ENCODE peak calls at places on chromosomes 6 and 20, in six cellular contexts. U, O, S, B, Z and F are unnamed samples.

GRCh38 chr20:11726021-11726420 is 191.7 kb upstream of the BTBD3 start:
- DNase-seq in U (no peak), O (no peak), S (no peak), B (no peak), Z (no peak), F (no peak)

GRCh38 chr20:49386848-49387605 is 95.4 kb downstream of the KCNB1 start:
- DNase-seq in U (no peak), O (no peak), S (no peak), B (no peak), Z (no peak), F (no peak)

GRCh38 chr6:111758608-111759293 is 114.5 kb downstream of the FYN start:
- DNase-seq in U (no peak), O (no peak), S (no peak), B (no peak), Z (no peak), F (no peak)

GRCh38 chr20:50399917-50400704 is 110.1 kb upstream of the PTPN1 start:
- DNase-seq in U (no peak), O (peak; percentile 99), S (no peak), B (no peak), Z (no peak), F (no peak)

GRCh38 chr6:43101497-43101896 is 25.4 kb downstream of the PTK7 start:
- DNase-seq in U (no peak), O (no peak), S (no peak), B (no peak), Z (no peak), F (no peak)

GRCh38 chr6:81216668-81217067 is 535.8 kb downstream of the TENT5A start:
- DNase-seq in U (no peak), O (no peak), S (no peak), B (no peak), Z (no peak), F (no peak)

GRCh38 chr6:160999508-160999907 is 7.9 kb downstream of the MAP3K4 start:
- DNase-seq in U (no peak), O (no peak), S (no peak), B (no peak), Z (no peak), F (no peak)

GRCh38 chr20:37081717-37082289 is 14.0 kb downstream of the RBL1 start:
- DNase-seq in U (no peak), O (no peak), S (no peak), B (no peak), Z (peak; percentile 29), F (no peak)

GRCh38 chr6:90110971-90111370 is 185.7 kb downstream of the BACH2 start:
- DNase-seq in U (no peak), O (no peak), S (no peak), B (no peak), Z (no peak), F (no peak)

GRCh38 chr6:134920422-134920821 is 29.5 kb downstream of the ALDH8A1 start:
- DNase-seq in U (no peak), O (no peak), S (no peak), B (no peak), Z (no peak), F (no peak)

GRCh38 chr6:41092421-41093140 is 19.8 kb downstream of the NFYA start:
- DNase-seq in U (peak; percentile 23), O (peak; percentile 41), S (peak; percentile 7), B (no peak), Z (peak; percentile 21), F (no peak)

GRCh38 chr6:31270788-31271640 is 878 bp downstream of the HLA-C start:
- DNase-seq in U (no peak), O (no peak), S (no peak), B (no peak), Z (peak; percentile 68), F (no peak)

GRCh38 chr6:107080036-107080435 is 35.3 kb downstream of the BEND3 start:
- DNase-seq in U (no peak), O (peak; percentile 17), S (no peak), B (peak; percentile 10), Z (peak; percentile 79), F (no peak)
- TF ChIP-seq REST in U (no peak), O (no peak), S (no peak), B (no peak), Z (no peak), F (no peak)

DNA sequence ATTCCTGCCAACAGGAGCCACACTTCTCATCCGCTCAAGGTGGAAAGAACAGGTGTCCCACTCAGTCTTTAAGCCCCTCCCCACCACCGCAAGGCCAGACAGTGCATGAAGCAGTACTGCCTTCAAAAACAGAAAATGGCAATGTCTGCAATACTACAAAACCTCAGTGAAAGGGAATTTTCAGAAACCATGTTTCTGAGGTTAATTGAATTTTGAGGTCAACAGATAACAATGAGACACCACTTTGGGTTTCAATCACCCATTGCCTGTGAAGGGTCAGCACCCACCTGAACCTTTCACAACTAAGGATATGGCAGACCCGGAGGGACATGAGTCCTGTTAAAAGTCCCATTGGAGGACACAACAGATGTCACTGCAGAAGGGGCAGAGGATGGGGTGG is 13.0 kb downstream of the ZC3H12D start:
- DNase-seq in U (no peak), O (no peak), S (no peak), B (no peak), Z (no peak), F (no peak)
- H3K4me1 ChIP-seq in U (peaks cover 7% of the 10 kb centered on the region), O (peaks cover 43% of the 10 kb centered on the region), S (peaks cover 10% of the 10 kb centered on the region), B (no peaks in the 10 kb centered on the region), Z (peaks cover 6% of the 10 kb centered on the region), F (no peaks in the 10 kb centered on the region)

GRCh38 chr6:142833054-142833453 is 111.9 kb downstream of the HIVEP2 start:
- DNase-seq in U (no peak), O (no peak), S (no peak), B (no peak), Z (no peak), F (peak; percentile 84)
- TF ChIP-seq REST in U (no peak), O (no peak), S (no peak), B (no peak), Z (no peak), F (no peak)

GRCh38 chr6:156599367-156599766 is 177.8 kb upstream of the ARID1B start:
- DNase-seq in U (no peak), O (no peak), S (no peak), B (no peak), Z (no peak), F (no peak)
- H3K4me1 ChIP-seq in U (peaks cover 6% of the 10 kb centered on the region), O (no peaks in the 10 kb centered on the region), S (no peaks in the 10 kb centered on the region), B (no peaks in the 10 kb centered on the region), Z (peaks cover 3% of the 10 kb centered on the region), F (no peaks in the 10 kb centered on the region)

GRCh38 chr20:1185781-1186334 is 1.1 kb upstream of the TMEM74B start:
- DNase-seq in U (peak; percentile 71), O (peak; percentile 63), S (peak; percentile 81), B (peak; percentile 34), Z (peak; percentile 81), F (no peak)
- TF ChIP-seq REST in U (no peak), O (no peak), S (no peak), B (no peak), Z (no peak), F (no peak)